ENCODE peak calls at places on chromosomes 11 and 22, in four cellular contexts. H, L, U and V are unnamed samples. For H3K27me3, the result is how much of the 10 kb centered on the place peaks cover.

GRCh38 chr11:16883179-16883578 is 131.0 kb downstream of the PLEKHA7 start:
- DNase-seq in H (no peak), L (no peak), U (no peak), V (no peak)

GRCh38 chr22:31681625-31682345 is 19.8 kb upstream of the PISD start:
- DNase-seq in H (peak), L (peak), U (no peak), V (no peak)

GRCh38 chr22:28989035-28989464 is 72.6 kb downstream of the C22orf31 start:
- DNase-seq in H (peak), L (peak), U (no peak), V (no peak)

GRCh38 chr22:18062421-18062820 is 15.4 kb upstream of the PEX26 start:
- DNase-seq in H (no peak), L (no peak), U (no peak), V (no peak)

GRCh38 chr11:93192163-93192562 is 5.6 kb downstream of the SLC36A4 start:
- DNase-seq in H (no peak), L (no peak), U (no peak), V (peak)

GRCh38 chr11:69531717-69532088 is 50.2 kb downstream of the LINC01488 start:
- DNase-seq in H (no peak), L (no peak), U (no peak), V (no peak)

GRCh38 chr11:65301491-65302329 is 13.0 kb upstream of the CDC42EP2 start:
- DNase-seq in H (no peak), L (no peak), U (no peak), V (peak)

GRCh38 chr11:64652586-64653387 is 61.8 kb downstream of the SLC22A12 start:
- DNase-seq in H (peak), L (peak), U (peak), V (peak)

GRCh38 chr22:33568934-33569496 is 351.3 kb downstream of the LARGE1 start:
- DNase-seq in H (no peak), L (no peak), U (no peak), V (no peak)

GRCh38 chr11:2374456-2375201 is 2.5 kb upstream of the CD81 start:
- DNase-seq in H (no peak), L (no peak), U (no peak), V (no peak)

GRCh38 chr22:48926663-48927062 is 901.0 kb downstream of the BRD1 start:
- DNase-seq in H (no peak), L (no peak), U (no peak), V (no peak)

GRCh38 chr22:31867386-31868153 is 76.8 kb upstream of the YWHAH start:
- DNase-seq in H (no peak), L (no peak), U (no peak), V (no peak)

DNA sequence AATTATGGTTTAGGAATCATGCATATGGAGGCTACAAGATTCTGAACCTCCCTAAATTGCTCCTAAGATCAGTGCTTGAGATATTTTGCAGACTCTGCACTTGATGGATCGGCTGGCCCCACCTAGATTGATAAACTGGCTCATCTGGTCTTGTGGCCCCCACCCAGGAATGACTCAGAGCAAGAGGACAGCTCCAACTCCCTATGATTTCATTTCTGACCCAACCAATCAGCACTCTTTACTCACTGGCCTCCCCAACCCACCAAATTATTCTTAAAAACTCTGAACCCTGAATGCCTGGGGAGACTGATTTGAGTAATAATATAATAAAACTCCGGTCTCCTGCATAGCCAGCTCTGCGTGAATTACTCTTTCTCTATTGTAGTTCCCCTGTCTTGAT is 246.0 kb downstream of the CSNK2A3 start:
- DNase-seq in H (no peak), L (no peak), U (no peak), V (no peak)
- H3K27me3 ChIP-seq in H (under half), L (under half), U (under half), V (under half)

GRCh38 chr11:67056267-67056639 is 394 bp upstream of the RHOD start:
- DNase-seq in H (no peak), L (no peak), U (no peak), V (no peak)

GRCh38 chr11:67057410-67057757 is 737 bp downstream of the RHOD start:
- DNase-seq in H (peak), L (peak), U (no peak), V (no peak)

GRCh38 chr11:67055812-67056211 is 835 bp upstream of the RHOD start:
- DNase-seq in H (peak), L (peak), U (no peak), V (peak)

GRCh38 chr11:67058506-67058905 is 1.9 kb downstream of the RHOD start:
- DNase-seq in H (no peak), L (no peak), U (no peak), V (no peak)

GRCh38 chr11:67056640-67057409 is at the start of gene RHOD:
- DNase-seq in H (peak), L (peak), U (peak), V (peak)
- H2AFZ ChIP-seq in H (peak), L (peak), U (peak), V (peak)

GRCh38 chr11:398826-399225 is 4.8 kb downstream of the PKP3 start:
- DNase-seq in H (no peak), L (peak), U (no peak), V (no peak)

GRCh38 chr11:396511-396947 is 2.5 kb downstream of the PKP3 start:
- DNase-seq in H (peak), L (peak), U (no peak), V (no peak)

GRCh38 chr11:395866-396265 is 1.9 kb downstream of the PKP3 start:
- DNase-seq in H (no peak), L (peak), U (no peak), V (no peak)

GRCh38 chr11:394858-395655 is 1.0 kb downstream of the PKP3 start:
- DNase-seq in H (no peak), L (no peak), U (no peak), V (no peak)

GRCh38 chr11:396948-397548 is 3.0 kb downstream of the PKP3 start:
- DNase-seq in H (peak), L (peak), U (no peak), V (no peak)
- H3K4me3 ChIP-seq in H (no peak), L (peak), U (no peak), V (no peak)

GRCh38 chr11:124760806-124761205 is 1.3 kb downstream of the ESAM start:
- DNase-seq in H (no peak), L (no peak), U (no peak), V (no peak)

GRCh38 chr11:124761301-124762021 is 629 bp downstream of the ESAM start:
- DNase-seq in H (no peak), L (no peak), U (no peak), V (peak)

GRCh38 chr11:124763156-124763947 is 1.3 kb upstream of the ESAM start:
- DNase-seq in H (peak), L (peak), U (peak), V (peak)

GRCh38 chr11:124762077-124762623 is at the start of gene ESAM:
- DNase-seq in H (no peak), L (peak), U (no peak), V (peak)

GRCh38 chr11:124762624-124763155 is 600 bp upstream of the ESAM start:
- DNase-seq in H (no peak), L (peak), U (no peak), V (peak)
- H3K27me3 ChIP-seq in H (under half), L (under half), U (under half), V (half or more)

DNA sequence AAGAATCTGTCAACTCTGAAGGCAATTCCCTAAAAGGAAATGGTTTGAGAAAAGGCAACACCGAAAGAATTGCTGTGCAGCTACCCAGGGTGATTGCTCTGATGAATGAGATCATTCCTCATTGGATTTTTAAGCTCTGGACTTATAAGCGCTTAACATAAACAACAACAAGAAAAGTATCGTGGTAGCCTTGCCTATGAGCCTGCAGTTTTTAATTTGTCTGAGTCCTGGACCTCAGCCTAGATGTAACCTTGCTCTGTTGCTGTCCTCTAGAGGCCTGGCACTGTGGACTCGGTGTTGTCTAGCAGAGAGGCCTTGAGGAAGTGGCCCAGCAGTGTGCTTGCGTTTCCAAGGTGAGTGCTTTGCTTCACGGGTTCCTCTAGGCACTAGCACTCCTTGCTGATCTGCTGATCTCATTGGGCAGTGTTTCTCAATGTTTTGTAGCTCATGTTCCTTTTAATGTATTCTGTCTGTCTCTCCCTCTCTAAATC is 20.4 kb downstream of the CCDC81 start:
- DNase-seq in H (peak), L (peak), U (no peak), V (peak)
- H2AFZ ChIP-seq in H (peak), L (peak), U (peak), V (peak)

GRCh38 chr11:85847436-85847835 is 7.7 kb upstream of the CCDC83 start:
- DNase-seq in H (no peak), L (no peak), U (no peak), V (no peak)

GRCh38 chr11:85848556-85848955 is 6.6 kb upstream of the CCDC83 start:
- DNase-seq in H (no peak), L (no peak), U (no peak), V (no peak)

GRCh38 chr11:85845052-85845631 is 10.0 kb upstream of the CCDC83 start:
- DNase-seq in H (peak), L (peak), U (no peak), V (no peak)

GRCh38 chr11:85843929-85844328 is 11.3 kb upstream of the CCDC83 start:
- DNase-seq in H (no peak), L (no peak), U (no peak), V (no peak)

DNA sequence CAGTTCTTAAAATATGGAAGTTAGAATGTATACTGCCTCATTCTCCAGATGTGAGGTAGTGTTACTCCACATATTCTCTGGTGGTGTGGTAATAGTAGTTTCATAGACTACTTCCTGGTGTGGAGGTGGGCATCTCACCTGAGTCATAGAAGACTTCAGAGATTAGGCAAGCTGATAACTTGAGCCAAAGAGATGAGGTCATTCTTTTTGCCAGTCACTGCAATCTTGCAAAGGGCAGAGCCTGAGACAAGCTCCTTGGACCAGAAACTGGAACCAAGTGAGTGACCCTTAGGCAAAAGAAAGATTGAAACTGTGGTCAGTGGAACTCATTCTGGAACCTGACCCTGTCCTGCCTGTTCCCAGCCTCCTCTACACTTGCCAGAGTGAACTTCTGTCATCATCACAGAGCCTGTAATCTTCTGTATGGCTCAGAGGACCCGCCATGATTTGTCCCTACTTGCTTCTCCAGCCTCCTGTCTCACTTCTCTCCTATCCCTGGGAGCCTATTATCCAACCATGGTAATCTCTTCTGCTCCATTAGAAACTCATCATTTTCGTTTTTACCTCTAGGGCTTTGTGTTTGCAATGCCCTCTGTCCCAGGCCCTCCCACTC is 10.6 kb upstream of the CCDC83 start:
- DNase-seq in H (peak), L (peak), U (no peak), V (no peak)
- H3K4me3 ChIP-seq in H (no peak), L (no peak), U (no peak), V (no peak)

DNA sequence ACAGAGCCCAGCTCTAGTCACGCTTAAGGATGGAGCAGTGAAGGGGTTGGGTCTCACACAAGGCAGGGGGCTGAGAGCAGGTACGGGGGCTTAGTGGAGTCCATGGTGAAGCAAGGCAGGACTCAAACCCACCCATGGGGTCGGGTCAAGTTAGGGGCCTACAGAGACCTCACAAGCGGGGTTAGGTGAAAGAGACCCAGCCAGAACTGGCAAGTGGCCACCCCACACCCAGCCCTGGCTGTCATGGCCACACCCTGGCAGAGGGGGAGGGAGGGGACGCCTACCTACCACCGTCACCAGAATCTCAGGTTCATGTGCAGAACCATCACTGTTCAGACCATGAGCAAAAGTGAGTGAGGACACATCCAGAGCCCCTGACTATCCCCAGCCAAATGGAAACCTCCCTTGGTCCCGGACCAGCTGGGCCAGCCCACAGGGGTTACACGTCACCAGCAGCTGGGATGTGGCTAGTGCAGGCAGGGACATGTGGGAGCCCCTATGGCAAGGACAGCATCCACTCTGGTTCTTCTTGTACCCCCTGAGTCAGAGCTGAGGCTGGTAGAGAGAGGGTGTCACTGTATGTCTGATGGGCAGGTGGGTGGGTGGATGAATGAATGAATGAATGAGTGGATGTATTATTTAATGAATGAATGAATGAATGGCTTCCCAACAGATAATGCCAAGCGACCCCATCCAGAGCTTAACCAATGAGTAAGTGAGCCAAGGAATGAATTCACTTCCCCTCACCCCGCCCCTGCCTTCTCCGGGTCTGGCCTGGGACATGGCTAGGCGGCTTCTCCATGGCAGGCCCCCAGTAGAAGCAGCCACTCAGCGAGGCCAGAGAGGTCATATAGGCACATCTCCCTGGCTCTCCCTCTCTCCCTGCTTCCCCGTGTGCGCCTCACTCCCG is 681.6 kb downstream of the TBC1D22A start:
- DNase-seq in H (no peak), L (no peak), U (no peak), V (no peak)
- H3K27me3 ChIP-seq in H (under half), L (under half), U (under half), V (under half)

GRCh38 chr11:125201525-125202121 is 37.1 kb downstream of the PKNOX2 start:
- DNase-seq in H (peak), L (no peak), U (peak), V (peak)
- H2AFZ ChIP-seq in H (no peak), L (no peak), U (no peak), V (no peak)

GRCh38 chr22:49999063-49999900 is 13.3 kb downstream of the IL17REL start:
- DNase-seq in H (no peak), L (peak), U (peak), V (peak)
- H3K4me3 ChIP-seq in H (no peak), L (no peak), U (peak), V (peak)